ENCODE peak calls at places on chromosomes 7 and 10, in seven cellular contexts. One of them, this sample, is unnamed.

GRCh38 chr7:21169667-21170605 is 257.9 kb upstream of the SP4 start:
- DNase-seq in fibroblast of mammary gland: no peak
- DNase-seq in GM20000: no peak
- DNase-seq in CD8-positive, alpha-beta T cell: no peak
- DNase-seq in activated CD8-positive, alpha-beta T cell treated with anti-CD3 and anti-CD28 coated beads for 36 hours: no peak
- DNase-seq in GM23338: peak
- DNase-seq in fibroblast of lung: no peak
- DNase-seq in this sample: no peak

GRCh38 chr10:101218423-101219136 is 10.7 kb downstream of the LBX1 start:
- DNase-seq in activated CD8-positive, alpha-beta T cell treated with anti-CD3 and anti-CD28 coated beads for 36 hours: no peak
- DNase-seq in CD8-positive, alpha-beta T cell: no peak
- DNase-seq in GM20000: peak
- DNase-seq in fibroblast of lung: no peak
- DNase-seq in fibroblast of mammary gland: no peak
- DNase-seq in GM23338: no peak
- DNase-seq in this sample: no peak

GRCh38 chr7:50446542-50446960 is 3.6 kb downstream of the FIGNL1 start:
- DNase-seq in fibroblast of lung: peak
- DNase-seq in GM23338: no peak
- DNase-seq in fibroblast of mammary gland: peak
- DNase-seq in CD8-positive, alpha-beta T cell: no peak
- DNase-seq in GM20000: no peak
- DNase-seq in activated CD8-positive, alpha-beta T cell treated with anti-CD3 and anti-CD28 coated beads for 36 hours: peak
- DNase-seq in this sample: no peak

GRCh38 chr10:5590816-5591215 is 66.1 kb downstream of the CALML3 start:
- DNase-seq in CD8-positive, alpha-beta T cell: no peak
- DNase-seq in GM23338: no peak
- DNase-seq in activated CD8-positive, alpha-beta T cell treated with anti-CD3 and anti-CD28 coated beads for 36 hours: no peak
- DNase-seq in fibroblast of lung: no peak
- DNase-seq in fibroblast of mammary gland: no peak
- DNase-seq in GM20000: no peak
- DNase-seq in this sample: no peak

GRCh38 chr7:154171422-154171821 is 119.2 kb downstream of the DPP6 start:
- DNase-seq in GM23338: no peak
- DNase-seq in GM20000: no peak
- DNase-seq in activated CD8-positive, alpha-beta T cell treated with anti-CD3 and anti-CD28 coated beads for 36 hours: no peak
- DNase-seq in fibroblast of lung: no peak
- DNase-seq in fibroblast of mammary gland: no peak
- DNase-seq in CD8-positive, alpha-beta T cell: no peak
- DNase-seq in this sample: no peak

GRCh38 chr10:114432704-114433103 is 28.4 kb upstream of the AFAP1L2 start:
- DNase-seq in activated CD8-positive, alpha-beta T cell treated with anti-CD3 and anti-CD28 coated beads for 36 hours: no peak
- DNase-seq in GM23338: no peak
- DNase-seq in GM20000: no peak
- DNase-seq in fibroblast of lung: no peak
- DNase-seq in fibroblast of mammary gland: no peak
- DNase-seq in CD8-positive, alpha-beta T cell: no peak
- DNase-seq in this sample: no peak

GRCh38 chr10:48390933-48391845 is 84.7 kb downstream of the MAPK8 start:
- DNase-seq in activated CD8-positive, alpha-beta T cell treated with anti-CD3 and anti-CD28 coated beads for 36 hours: peak
- DNase-seq in fibroblast of lung: peak
- DNase-seq in CD8-positive, alpha-beta T cell: no peak
- DNase-seq in GM23338: no peak
- DNase-seq in GM20000: peak
- DNase-seq in fibroblast of mammary gland: peak
- DNase-seq in this sample: no peak

GRCh38 chr10:73810735-73811465 is 498 bp downstream of the NDST2 start:
- DNase-seq in GM20000: no peak
- DNase-seq in activated CD8-positive, alpha-beta T cell treated with anti-CD3 and anti-CD28 coated beads for 36 hours: peak
- DNase-seq in GM23338: peak
- DNase-seq in CD8-positive, alpha-beta T cell: peak
- DNase-seq in fibroblast of mammary gland: peak
- DNase-seq in fibroblast of lung: peak
- DNase-seq in this sample: no peak

GRCh38 chr10:37301271-37301670 is 175.9 kb downstream of the ANKRD30A start:
- DNase-seq in GM23338: no peak
- DNase-seq in activated CD8-positive, alpha-beta T cell treated with anti-CD3 and anti-CD28 coated beads for 36 hours: no peak
- DNase-seq in GM20000: no peak
- DNase-seq in fibroblast of lung: no peak
- DNase-seq in CD8-positive, alpha-beta T cell: no peak
- DNase-seq in fibroblast of mammary gland: no peak
- DNase-seq in this sample: no peak

GRCh38 chr10:88108115-88108610 is 244.7 kb downstream of the PTEN start:
- DNase-seq in GM20000: no peak
- DNase-seq in activated CD8-positive, alpha-beta T cell treated with anti-CD3 and anti-CD28 coated beads for 36 hours: no peak
- DNase-seq in CD8-positive, alpha-beta T cell: no peak
- DNase-seq in fibroblast of mammary gland: no peak
- DNase-seq in fibroblast of lung: no peak
- DNase-seq in GM23338: no peak
- DNase-seq in this sample: no peak

GRCh38 chr10:74174533-74174932 is 23.5 kb downstream of the ADK start:
- DNase-seq in fibroblast of lung: no peak
- DNase-seq in GM20000: no peak
- DNase-seq in GM23338: no peak
- DNase-seq in fibroblast of mammary gland: peak
- DNase-seq in CD8-positive, alpha-beta T cell: no peak
- DNase-seq in activated CD8-positive, alpha-beta T cell treated with anti-CD3 and anti-CD28 coated beads for 36 hours: no peak
- DNase-seq in this sample: no peak

GRCh38 chr10:29370092-29370611 is 81.3 kb downstream of the LYZL1 start:
- DNase-seq in GM20000: no peak
- DNase-seq in GM23338: no peak
- DNase-seq in CD8-positive, alpha-beta T cell: no peak
- DNase-seq in activated CD8-positive, alpha-beta T cell treated with anti-CD3 and anti-CD28 coated beads for 36 hours: no peak
- DNase-seq in fibroblast of lung: no peak
- DNase-seq in fibroblast of mammary gland: peak
- DNase-seq in this sample: no peak

GRCh38 chr10:108327706-108328105 is 1163.2 kb upstream of the SORCS1 start:
- DNase-seq in fibroblast of mammary gland: peak
- DNase-seq in GM20000: no peak
- DNase-seq in activated CD8-positive, alpha-beta T cell treated with anti-CD3 and anti-CD28 coated beads for 36 hours: no peak
- DNase-seq in CD8-positive, alpha-beta T cell: no peak
- DNase-seq in fibroblast of lung: peak
- DNase-seq in GM23338: no peak
- DNase-seq in this sample: no peak

GRCh38 chr10:72935358-72935757 is 19.2 kb downstream of the PLA2G12B start:
- DNase-seq in GM20000: no peak
- DNase-seq in CD8-positive, alpha-beta T cell: no peak
- DNase-seq in fibroblast of lung: no peak
- DNase-seq in GM23338: no peak
- DNase-seq in fibroblast of mammary gland: peak
- DNase-seq in activated CD8-positive, alpha-beta T cell treated with anti-CD3 and anti-CD28 coated beads for 36 hours: no peak
- DNase-seq in this sample: no peak

GRCh38 chr7:22849158-22849557 is 26.5 kb upstream of the TOMM7 start:
- DNase-seq in GM20000: no peak
- DNase-seq in CD8-positive, alpha-beta T cell: no peak
- DNase-seq in fibroblast of mammary gland: peak
- DNase-seq in GM23338: no peak
- DNase-seq in activated CD8-positive, alpha-beta T cell treated with anti-CD3 and anti-CD28 coated beads for 36 hours: no peak
- DNase-seq in fibroblast of lung: no peak
- DNase-seq in this sample: no peak

GRCh38 chr10:119517235-119518141 is 25.0 kb downstream of the RGS10 start:
- DNase-seq in GM20000: peak
- DNase-seq in fibroblast of mammary gland: peak
- DNase-seq in GM23338: no peak
- DNase-seq in activated CD8-positive, alpha-beta T cell treated with anti-CD3 and anti-CD28 coated beads for 36 hours: peak
- DNase-seq in CD8-positive, alpha-beta T cell: peak
- DNase-seq in fibroblast of lung: peak
- DNase-seq in this sample: no peak

GRCh38 chr10:72069751-72070501 is 18.4 kb downstream of the SPOCK2 start:
- DNase-seq in GM23338: peak
- DNase-seq in activated CD8-positive, alpha-beta T cell treated with anti-CD3 and anti-CD28 coated beads for 36 hours: no peak
- DNase-seq in GM20000: no peak
- DNase-seq in fibroblast of lung: no peak
- DNase-seq in fibroblast of mammary gland: no peak
- DNase-seq in CD8-positive, alpha-beta T cell: no peak
- DNase-seq in this sample: no peak

GRCh38 chr10:100729877-100730738 is 15.3 kb upstream of the PAX2 start:
- DNase-seq in GM23338: peak
- DNase-seq in activated CD8-positive, alpha-beta T cell treated with anti-CD3 and anti-CD28 coated beads for 36 hours: no peak
- DNase-seq in GM20000: peak
- DNase-seq in CD8-positive, alpha-beta T cell: no peak
- DNase-seq in fibroblast of mammary gland: no peak
- DNase-seq in fibroblast of lung: no peak
- DNase-seq in this sample: no peak

GRCh38 chr7:55365103-55365679 is at the start of gene LANCL2:
- DNase-seq in GM23338: peak
- DNase-seq in GM20000: peak
- DNase-seq in fibroblast of lung: peak
- DNase-seq in CD8-positive, alpha-beta T cell: peak
- DNase-seq in fibroblast of mammary gland: peak
- DNase-seq in activated CD8-positive, alpha-beta T cell treated with anti-CD3 and anti-CD28 coated beads for 36 hours: peak
- DNase-seq in this sample: no peak

GRCh38 chr7:39153647-39154046 is 175.9 kb downstream of the POU6F2 start:
- DNase-seq in fibroblast of mammary gland: no peak
- DNase-seq in activated CD8-positive, alpha-beta T cell treated with anti-CD3 and anti-CD28 coated beads for 36 hours: no peak
- DNase-seq in GM23338: peak
- DNase-seq in CD8-positive, alpha-beta T cell: no peak
- DNase-seq in fibroblast of lung: no peak
- DNase-seq in GM20000: no peak
- DNase-seq in this sample: no peak

GRCh38 chr10:3106908-3107425 is 39.6 kb downstream of the PFKP start:
- DNase-seq in GM23338: no peak
- DNase-seq in fibroblast of mammary gland: no peak
- DNase-seq in fibroblast of lung: peak
- DNase-seq in GM20000: no peak
- DNase-seq in CD8-positive, alpha-beta T cell: no peak
- DNase-seq in activated CD8-positive, alpha-beta T cell treated with anti-CD3 and anti-CD28 coated beads for 36 hours: no peak
- DNase-seq in this sample: no peak

GRCh38 chr10:24723788-24724380 is at the start of gene ARHGAP21:
- DNase-seq in CD8-positive, alpha-beta T cell: peak
- DNase-seq in fibroblast of mammary gland: peak
- DNase-seq in fibroblast of lung: peak
- DNase-seq in GM23338: peak
- DNase-seq in activated CD8-positive, alpha-beta T cell treated with anti-CD3 and anti-CD28 coated beads for 36 hours: peak
- DNase-seq in GM20000: peak
- DNase-seq in this sample: no peak

DNA sequence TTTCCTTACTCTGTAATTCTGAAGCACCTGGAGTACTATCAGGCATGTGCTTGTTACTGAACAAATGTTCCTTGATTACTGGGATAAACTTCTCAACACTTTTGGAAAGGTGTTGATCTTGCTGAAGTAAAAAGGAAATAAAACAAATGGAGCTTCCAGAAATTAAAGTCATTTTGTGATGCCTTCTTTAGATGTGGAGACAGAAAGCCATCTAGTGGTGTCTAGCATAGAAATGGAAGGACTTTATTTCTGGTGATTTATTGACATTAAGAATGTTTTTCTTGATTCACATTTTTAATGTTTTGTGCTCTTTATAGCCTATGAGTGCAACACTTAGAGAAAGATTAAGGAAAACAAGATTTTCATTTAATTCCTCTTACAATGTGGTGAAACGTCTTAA is 1.4 kb downstream of the SFR1 start:
- DNase-seq in GM23338: no peak
- DNase-seq in GM20000: peak
- DNase-seq in fibroblast of mammary gland: peak
- DNase-seq in fibroblast of lung: no peak
- DNase-seq in activated CD8-positive, alpha-beta T cell treated with anti-CD3 and anti-CD28 coated beads for 36 hours: no peak
- DNase-seq in CD8-positive, alpha-beta T cell: no peak
- DNase-seq in this sample: no peak
- TF ChIP-seq CTCF in GM23338: no peak
- TF ChIP-seq CTCF in GM20000: peak
- TF ChIP-seq CTCF in fibroblast of mammary gland: peak
- TF ChIP-seq CTCF in fibroblast of lung: peak
- TF ChIP-seq CTCF in activated CD8-positive, alpha-beta T cell treated with anti-CD3 and anti-CD28 coated beads for 36 hours: no peak
- TF ChIP-seq CTCF in CD8-positive, alpha-beta T cell: no peak
- TF ChIP-seq CTCF in this sample: peak

GRCh38 chr7:123797673-123798526 is 47.1 kb upstream of the HYAL4 start:
- DNase-seq in fibroblast of mammary gland: peak
- DNase-seq in GM20000: no peak
- DNase-seq in activated CD8-positive, alpha-beta T cell treated with anti-CD3 and anti-CD28 coated beads for 36 hours: no peak
- DNase-seq in CD8-positive, alpha-beta T cell: no peak
- DNase-seq in GM23338: peak
- DNase-seq in fibroblast of lung: peak
- DNase-seq in this sample: no peak
- TF ChIP-seq CTCF in fibroblast of mammary gland: peak
- TF ChIP-seq CTCF in GM20000: no peak
- TF ChIP-seq CTCF in activated CD8-positive, alpha-beta T cell treated with anti-CD3 and anti-CD28 coated beads for 36 hours: peak
- TF ChIP-seq CTCF in CD8-positive, alpha-beta T cell: peak
- TF ChIP-seq CTCF in GM23338: peak
- TF ChIP-seq CTCF in fibroblast of lung: peak
- TF ChIP-seq CTCF in this sample: peak

DNA sequence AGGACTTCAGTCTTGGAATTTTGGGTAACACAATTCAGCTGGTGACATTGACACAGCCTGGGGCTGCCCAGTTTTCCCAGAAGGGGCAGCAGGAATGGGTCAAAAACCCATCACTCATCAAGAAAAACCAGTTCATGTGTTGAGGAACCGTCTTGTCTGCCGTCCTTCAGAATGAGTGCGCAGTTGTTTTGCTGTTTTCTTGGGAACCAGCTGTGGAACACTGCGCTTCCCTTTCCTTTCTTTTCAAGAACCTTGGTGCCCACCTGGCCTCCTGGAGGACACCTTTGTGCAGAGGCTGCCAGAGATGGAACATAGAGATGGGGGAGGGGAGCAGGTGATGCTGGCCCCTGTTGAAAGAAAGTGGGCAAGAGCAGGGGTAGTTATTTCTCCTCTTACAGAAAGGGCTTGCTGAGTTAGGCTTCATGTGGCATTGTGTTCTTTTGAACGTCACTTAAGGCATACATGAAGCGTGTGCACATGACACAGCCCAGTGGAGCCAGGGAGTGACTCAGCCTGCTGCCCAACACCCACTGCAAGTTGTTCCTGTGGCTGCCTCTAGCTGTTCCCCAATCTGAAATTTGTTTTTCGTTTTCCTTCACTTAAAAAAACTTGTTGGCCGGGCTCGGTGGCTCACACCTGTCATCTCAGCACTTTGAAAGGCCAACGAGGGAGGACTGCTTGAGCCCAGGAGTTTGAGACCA is 87.4 kb upstream of the TNS3 start:
- DNase-seq in fibroblast of mammary gland: peak
- DNase-seq in fibroblast of lung: peak
- DNase-seq in CD8-positive, alpha-beta T cell: peak
- DNase-seq in GM20000: peak
- DNase-seq in activated CD8-positive, alpha-beta T cell treated with anti-CD3 and anti-CD28 coated beads for 36 hours: peak
- DNase-seq in GM23338: no peak
- DNase-seq in this sample: no peak
- TF ChIP-seq CTCF in fibroblast of mammary gland: peak
- TF ChIP-seq CTCF in fibroblast of lung: no peak
- TF ChIP-seq CTCF in CD8-positive, alpha-beta T cell: no peak
- TF ChIP-seq CTCF in GM20000: no peak
- TF ChIP-seq CTCF in activated CD8-positive, alpha-beta T cell treated with anti-CD3 and anti-CD28 coated beads for 36 hours: no peak
- TF ChIP-seq CTCF in GM23338: no peak
- TF ChIP-seq CTCF in this sample: no peak

GRCh38 chr7:3159445-3159844 is 115.8 kb upstream of the CARD11 start:
- DNase-seq in activated CD8-positive, alpha-beta T cell treated with anti-CD3 and anti-CD28 coated beads for 36 hours: no peak
- DNase-seq in fibroblast of lung: no peak
- DNase-seq in GM20000: no peak
- DNase-seq in GM23338: no peak
- DNase-seq in fibroblast of mammary gland: no peak
- DNase-seq in CD8-positive, alpha-beta T cell: no peak
- DNase-seq in this sample: no peak
- TF ChIP-seq CTCF in activated CD8-positive, alpha-beta T cell treated with anti-CD3 and anti-CD28 coated beads for 36 hours: no peak
- TF ChIP-seq CTCF in fibroblast of lung: no peak
- TF ChIP-seq CTCF in GM20000: no peak
- TF ChIP-seq CTCF in GM23338: no peak
- TF ChIP-seq CTCF in fibroblast of mammary gland: no peak
- TF ChIP-seq CTCF in CD8-positive, alpha-beta T cell: no peak
- TF ChIP-seq CTCF in this sample: no peak

GRCh38 chr10:31322647-31323046 is 3.6 kb downstream of the ZEB1 start:
- DNase-seq in GM23338: no peak
- DNase-seq in activated CD8-positive, alpha-beta T cell treated with anti-CD3 and anti-CD28 coated beads for 36 hours: peak
- DNase-seq in fibroblast of lung: peak
- DNase-seq in GM20000: peak
- DNase-seq in CD8-positive, alpha-beta T cell: no peak
- DNase-seq in fibroblast of mammary gland: peak
- DNase-seq in this sample: no peak
- TF ChIP-seq CTCF in GM23338: no peak
- TF ChIP-seq CTCF in activated CD8-positive, alpha-beta T cell treated with anti-CD3 and anti-CD28 coated beads for 36 hours: peak
- TF ChIP-seq CTCF in fibroblast of lung: peak
- TF ChIP-seq CTCF in GM20000: no peak
- TF ChIP-seq CTCF in CD8-positive, alpha-beta T cell: no peak
- TF ChIP-seq CTCF in fibroblast of mammary gland: peak
- TF ChIP-seq CTCF in this sample: peak

GRCh38 chr10:97633921-97634320 is 621 bp upstream of the MORN4 start:
- DNase-seq in GM23338: peak
- DNase-seq in GM20000: no peak
- DNase-seq in activated CD8-positive, alpha-beta T cell treated with anti-CD3 and anti-CD28 coated beads for 36 hours: peak
- DNase-seq in fibroblast of lung: no peak
- DNase-seq in CD8-positive, alpha-beta T cell: no peak
- DNase-seq in fibroblast of mammary gland: no peak
- DNase-seq in this sample: no peak
- TF ChIP-seq CTCF in GM23338: no peak
- TF ChIP-seq CTCF in GM20000: no peak
- TF ChIP-seq CTCF in activated CD8-positive, alpha-beta T cell treated with anti-CD3 and anti-CD28 coated beads for 36 hours: peak
- TF ChIP-seq CTCF in fibroblast of lung: no peak
- TF ChIP-seq CTCF in CD8-positive, alpha-beta T cell: no peak
- TF ChIP-seq CTCF in fibroblast of mammary gland: peak
- TF ChIP-seq CTCF in this sample: no peak

This sample was measured in D721Med.